ENCODE peak calls at places on chromosomes 7 and 10, in eight cellular contexts. Q is T-helper 1 cell; G is type B pancreatic cell; F is left cardiac atrium; U is NCI-H226; H is esophagus squamous epithelium; T is NCI-H1092 treated with DMSO at 0.1 percent for 48 hours; B is activated T-helper 1 cell treated with anti-CD3 and anti-CD28 coated beads, Interleukin-2, amount 50 U/mL, for 16 hours. J is an unnamed sample.

GRCh38 chr7:102117743-102118142 is 168.9 kb upstream of the SH2B2 start:
- DNase-seq in U (peak; percentile 45), B (no peak), G (no peak), H (no peak), Q (no peak), T (no peak), F (no peak), J (no peak)

GRCh38 chr10:48309711-48310226 is 3.3 kb downstream of the MAPK8 start:
- DNase-seq in Q (no peak), F (no peak), U (peak; percentile 76), B (no peak), H (no peak), G (no peak), T (no peak), J (no peak)

GRCh38 chr7:145265180-145265579 is 429.3 kb upstream of the TPK1 start:
- DNase-seq in F (no peak), G (no peak), B (no peak), H (no peak), U (no peak), Q (no peak), T (no peak), J (no peak)

GRCh38 chr10:42150428-42151061 is 487.8 kb downstream of the ZNF33B start:
- DNase-seq in B (no peak), G (no peak), Q (no peak), H (no peak), F (no peak), T (no peak), U (no peak), J (no peak)

GRCh38 chr7:75922966-75923603 is 8.1 kb downstream of the POR start:
- DNase-seq in B (no peak), F (no peak), H (no peak), Q (no peak), T (no peak), G (no peak), U (no peak), J (no peak)

GRCh38 chr10:34163075-34163905 is 651.8 kb downstream of the PARD3 start:
- DNase-seq in U (peak; percentile 53), G (no peak), F (no peak), T (no peak), Q (no peak), B (no peak), H (no peak), J (no peak)

GRCh38 chr10:110498982-110499795 is 1.5 kb downstream of the DUSP5 start:
- DNase-seq in Q (no peak), F (peak; percentile 47), U (no peak), H (no peak), B (no peak), T (no peak), G (no peak), J (no peak)

GRCh38 chr10:132387723-132388210 is 9.2 kb upstream of the PWWP2B start:
- DNase-seq in F (peak; percentile 74), H (no peak), B (peak; percentile 61), U (no peak), G (no peak), Q (peak; percentile 72), T (peak; percentile 4), J (no peak)

GRCh38 chr10:6924166-6924565 is 344.1 kb upstream of the PRKCQ start:
- DNase-seq in H (no peak), Q (no peak), U (peak; percentile 16), F (no peak), T (no peak), G (no peak), B (no peak), J (no peak)

GRCh38 chr7:155665957-155666287 is 21.5 kb downstream of the RBM33 start:
- DNase-seq in T (no peak), G (no peak), F (no peak), Q (no peak), B (no peak), U (peak; percentile 80), H (no peak), J (no peak)

GRCh38 chr10:9051328-9051974 is 997.0 kb downstream of the GATA3 start:
- DNase-seq in Q (no peak), B (no peak), H (no peak), U (peak; percentile 20), G (no peak), F (no peak), T (no peak), J (no peak)

GRCh38 chr10:126133906-126134703 is 237.7 kb downstream of the FANK1 start:
- DNase-seq in U (peak; percentile 39), B (no peak), H (no peak), F (no peak), T (no peak), Q (no peak), G (no peak), J (no peak)

GRCh38 chr10:71436268-71436922 is 39.7 kb downstream of the CDH23 start:
- DNase-seq in U (no peak), Q (no peak), G (peak; percentile 45), H (no peak), T (no peak), F (no peak), B (no peak), J (no peak)

GRCh38 chr10:119270893-119271361 is 63.6 kb downstream of the GRK5 start:
- DNase-seq in B (peak; percentile 19), U (peak; percentile 56), G (no peak), Q (peak; percentile 33), H (peak; percentile 28), T (no peak), F (peak; percentile 94), J (no peak)

GRCh38 chr10:5492322-5492855 is 7.0 kb downstream of the CALML5 start:
- DNase-seq in Q (no peak), U (no peak), T (no peak), B (no peak), H (no peak), F (no peak), G (no peak), J (no peak)

GRCh38 chr10:31262672-31263071 is 56.3 kb upstream of the ZEB1 start:
- DNase-seq in T (no peak), U (no peak), H (no peak), F (peak; percentile 23), B (no peak), Q (no peak), G (no peak), J (no peak)

GRCh38 chr7:2526659-2527504 is 7.3 kb downstream of the LFNG start:
- DNase-seq in F (no peak), H (no peak), B (no peak), T (no peak), G (no peak), U (no peak), Q (no peak), J (no peak)

GRCh38 chr10:75283150-75284096 is 47.7 kb upstream of the COMTD1 start:
- DNase-seq in B (no peak), Q (no peak), H (no peak), U (no peak), F (no peak), T (no peak), G (peak; percentile 78), J (no peak)